ENCODE peak calls at places on chromosomes 16 and 17, in four cellular contexts. B, F, O and I are unnamed samples. For H3K36me3, the result is how much of the 10 kb centered on the place peaks cover.

GRCh38 chr17:6591599-6592158 is 35.3 kb upstream of the PITPNM3 start:
- DNase-seq in B (no peak), F (no peak), O (no peak), I (no peak)

GRCh38 chr17:72373910-72374741 is 253.3 kb downstream of the SOX9 start:
- DNase-seq in B (no peak), F (no peak), O (no peak), I (no peak)

GRCh38 chr17:48612854-48613691 is 2.0 kb downstream of the HOXB8 start:
- DNase-seq in B (no peak), F (no peak), O (peak), I (no peak)

GRCh38 chr16:86604436-86605220 is 26.3 kb downstream of the FOXL1 start:
- DNase-seq in B (peak), F (no peak), O (peak), I (no peak)

GRCh38 chr17:61700252-61700651 is 109.2 kb upstream of the NACA2 start:
- DNase-seq in B (no peak), F (no peak), O (no peak), I (no peak)

GRCh38 chr17:38877130-38877851 is 7.4 kb downstream of the LASP1 start:
- DNase-seq in B (peak), F (no peak), O (no peak), I (no peak)

GRCh38 chr16:81518439-81518757 is 73.8 kb downstream of the CMIP start:
- DNase-seq in B (no peak), F (no peak), O (no peak), I (no peak)

GRCh38 chr17:19370493-19370960 is 7.8 kb upstream of the MAPK7 start:
- DNase-seq in B (no peak), F (no peak), O (no peak), I (peak)

GRCh38 chr17:57732062-57732461 is 13.0 kb downstream of the CCDC182 start:
- DNase-seq in B (no peak), F (no peak), O (no peak), I (peak)

DNA sequence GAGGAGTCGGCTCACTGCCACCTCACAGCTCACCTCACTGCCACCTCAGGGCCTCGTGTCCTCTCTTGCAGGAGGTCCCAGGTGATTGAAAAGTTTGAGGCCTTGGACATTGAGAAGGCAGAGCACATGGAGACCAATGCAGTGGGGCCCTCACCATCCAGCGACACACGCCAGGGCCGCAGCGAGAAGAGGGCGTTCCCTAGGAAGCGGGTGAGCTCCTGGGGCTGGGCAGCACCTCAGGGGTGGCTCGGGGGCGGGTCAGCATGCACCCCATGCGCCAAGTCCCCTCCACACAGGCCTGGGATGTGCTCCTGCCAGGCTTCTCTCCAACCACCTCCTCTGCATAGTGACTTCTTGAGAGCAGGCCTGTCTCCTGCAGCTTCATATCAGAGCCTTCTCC is 63.6 kb downstream of the PLD6 start:
- DNase-seq in B (no peak), F (no peak), O (no peak), I (no peak)
- H3K36me3 ChIP-seq in B (under half), F (half or more), O (half or more), I (half or more)

DNA sequence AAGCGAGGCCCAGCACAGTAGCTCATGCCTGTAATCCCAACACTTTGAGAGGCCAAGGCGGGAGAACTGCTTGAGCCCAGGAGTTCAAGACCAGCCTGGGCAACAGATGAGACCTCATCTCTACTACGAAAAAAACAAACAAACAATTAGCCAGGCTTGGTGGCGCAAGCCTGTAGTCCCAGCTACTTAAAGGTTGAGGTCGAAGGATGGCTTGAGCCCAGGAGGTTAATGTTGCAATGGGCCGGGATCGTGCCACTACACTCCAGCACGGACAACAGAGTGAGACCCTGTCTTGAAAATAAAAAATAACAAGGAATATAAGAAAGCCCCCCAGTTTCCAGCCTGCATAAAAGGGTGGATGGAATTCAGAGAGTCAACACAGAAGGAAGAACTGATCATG is 40.3 kb downstream of the ARHGAP17 start:
- DNase-seq in B (no peak), F (no peak), O (no peak), I (no peak)
- H3K36me3 ChIP-seq in B (under half), F (half or more), O (under half), I (under half)

GRCh38 chr17:65699459-65699858 is 138.0 kb upstream of the AXIN2 start:
- DNase-seq in B (no peak), F (no peak), O (no peak), I (no peak)
- H3K36me3 ChIP-seq in B (under half), F (under half), O (under half), I (under half)

GRCh38 chr17:8588877-8589276 is 41.6 kb downstream of the MYH10 start:
- DNase-seq in B (no peak), F (no peak), O (no peak), I (no peak)
- H3K36me3 ChIP-seq in B (under half), F (under half), O (under half), I (under half)

GRCh38 chr17:67742025-67742424 is 24.3 kb downstream of the NOL11 start:
- DNase-seq in B (no peak), F (no peak), O (no peak), I (no peak)
- H3K36me3 ChIP-seq in B (under half), F (half or more), O (half or more), I (half or more)

DNA sequence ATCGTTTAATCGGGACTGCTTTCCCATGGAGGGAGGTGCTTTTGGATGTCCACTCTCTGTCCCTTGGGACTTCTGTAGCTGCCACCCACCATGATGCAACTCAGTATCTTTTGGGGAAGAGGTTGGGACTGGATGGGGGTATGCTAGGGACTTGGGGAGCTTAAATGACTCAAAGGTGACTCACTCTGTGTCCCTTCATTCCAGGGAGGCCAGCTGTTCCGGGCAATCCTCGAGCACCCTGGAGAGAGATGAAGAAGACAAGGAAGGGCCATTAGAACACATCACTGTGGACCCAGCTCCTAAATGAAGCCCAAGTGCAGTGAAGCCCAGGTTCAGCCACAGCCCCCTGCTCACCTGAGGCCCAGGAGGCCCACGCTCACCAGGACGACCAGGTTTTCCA is 4.6 kb downstream of the COL1A1 start:
- DNase-seq in B (no peak), F (no peak), O (no peak), I (no peak)
- H3K36me3 ChIP-seq in B (under half), F (half or more), O (under half), I (under half)

DNA sequence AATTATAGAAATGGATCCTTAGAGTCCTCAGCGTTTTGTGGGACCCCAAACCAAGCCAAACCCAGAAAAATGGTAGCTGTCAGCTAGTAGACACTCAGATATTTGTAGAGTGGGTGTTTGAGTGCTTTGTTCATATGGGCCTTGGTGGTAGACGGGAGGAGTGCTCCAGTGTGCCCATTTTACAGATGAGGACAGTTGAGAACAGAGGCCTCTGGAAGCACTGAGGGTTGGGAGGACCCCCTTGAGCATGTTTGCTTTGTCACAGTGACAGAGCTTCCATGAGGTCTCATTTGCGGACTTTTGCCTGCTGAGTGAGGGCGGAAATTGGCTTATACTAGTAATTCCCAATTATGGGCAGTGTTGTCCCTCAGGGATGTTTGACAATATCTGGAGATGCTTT is 111.7 kb downstream of the ABCC6 start:
- DNase-seq in B (no peak), F (no peak), O (no peak), I (no peak)
- H3K36me3 ChIP-seq in B (under half), F (half or more), O (half or more), I (under half)

GRCh38 chr17:80265205-80266068 is 4.8 kb downstream of the RNF213 start:
- DNase-seq in B (no peak), F (no peak), O (peak), I (no peak)

GRCh38 chr17:80264048-80264792 is 3.6 kb downstream of the RNF213 start:
- DNase-seq in B (peak), F (no peak), O (peak), I (no peak)

GRCh38 chr17:80262775-80263244 is 2.2 kb downstream of the RNF213 start:
- DNase-seq in B (no peak), F (no peak), O (no peak), I (no peak)

GRCh38 chr17:80263253-80264047 is 2.8 kb downstream of the RNF213 start:
- DNase-seq in B (peak), F (no peak), O (peak), I (peak)

DNA sequence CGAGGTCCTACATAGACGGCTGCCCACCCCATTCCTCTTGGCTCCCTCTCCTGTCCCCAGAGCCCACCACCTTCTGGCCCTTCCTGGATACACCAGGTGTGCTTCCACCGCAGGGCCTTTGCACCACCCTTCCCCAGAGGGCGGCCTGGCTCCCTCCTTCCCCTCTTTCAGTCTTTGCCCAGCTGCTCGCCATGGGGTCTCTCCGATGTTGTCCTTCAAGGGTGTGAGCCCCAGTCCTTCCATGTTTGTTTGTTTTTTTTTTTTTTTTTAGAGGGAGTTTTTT is 4.1 kb downstream of the RNF213 start:
- DNase-seq in B (no peak), F (no peak), O (no peak), I (no peak)
- H3K36me3 ChIP-seq in B (under half), F (half or more), O (under half), I (under half)